ENCODE peak calls at places on chromosomes 4 and X, in six cellular contexts. S is Panc1, R is GM23338, U is K562, H is HCT116, P is HepG2. V is an unnamed sample.

GRCh38 chr4:142925161-142925560 is 79.1 kb upstream of the INPP4B start:
- DNase-seq in U (no peak), S (no peak), H (no peak), R (no peak), P (no peak), V (no peak)

GRCh38 chr4:176376032-176376614 is 56.4 kb downstream of the SPCS3 start:
- DNase-seq in P (no peak), R (peak; percentile 42), S (no peak), U (no peak), H (peak; percentile 19), V (no peak)

GRCh38 chr4:95547708-95548471 is 883 bp downstream of the UNC5C start:
- DNase-seq in R (peak; percentile 65), H (no peak), S (no peak), U (no peak), P (no peak), V (peak; percentile 61)

GRCh38 chr4:74455361-74456055 is 10.6 kb downstream of the AREG start:
- DNase-seq in S (no peak), P (no peak), R (no peak), U (no peak), H (no peak), V (no peak)

GRCh38 chrX:140733766-140734342 is 24.3 kb downstream of the LINC00632 start:
- DNase-seq in R (peak; percentile 46), P (peak; percentile 5), S (peak; percentile 55), U (peak; percentile 52), H (no peak), V (peak; percentile 34)

GRCh38 chr4:187283306-187283705 is 559.6 kb upstream of the FAT1 start:
- DNase-seq in P (no peak), U (no peak), R (no peak), H (no peak), S (no peak), V (no peak)

GRCh38 chr4:153409924-153410501 is 56.1 kb upstream of the TMEM131L start:
- DNase-seq in P (no peak), S (no peak), H (no peak), U (peak; percentile 67), R (no peak), V (peak; percentile 16)

GRCh38 chr4:142331646-142332045 is 514.5 kb downstream of the INPP4B start:
- DNase-seq in H (no peak), R (no peak), U (no peak), S (no peak), P (no peak), V (no peak)

GRCh38 chr4:121147923-121148443 is 16.1 kb downstream of the TNIP3 start:
- DNase-seq in H (no peak), P (no peak), U (no peak), R (no peak), S (no peak), V (no peak)

DNA sequence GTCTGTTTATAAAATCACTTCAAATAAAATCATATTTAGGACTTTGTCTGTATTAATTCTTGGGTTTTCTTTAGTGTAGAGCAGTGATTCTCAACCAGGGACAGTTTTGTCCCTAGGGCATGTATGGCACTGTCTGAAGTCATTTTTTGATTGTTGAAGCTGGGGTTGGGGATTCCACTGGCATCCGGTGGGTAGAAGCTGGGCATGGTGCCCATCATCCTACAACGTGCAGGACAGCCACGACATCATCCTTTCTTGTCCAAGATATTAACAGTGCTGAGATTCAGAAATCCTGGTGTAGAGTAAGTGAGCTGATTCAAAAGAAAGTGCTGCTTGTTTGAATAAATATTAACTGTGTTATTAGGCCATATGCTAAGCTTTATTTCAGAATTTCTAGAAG is 28.6 kb downstream of the DCLK2 start:
- DNase-seq in R (no peak), P (no peak), U (no peak), S (no peak), H (no peak), V (no peak)
- TF ChIP-seq POLR2AphosphoS5 in R (no peak), P (no peak), U (no peak), S (no peak), H (no peak), V (no peak)

GRCh38 chr4:80335226-80335553 is 340 bp upstream of the CFAP299 start:
- DNase-seq in H (no peak), S (no peak), R (no peak), U (no peak), P (no peak), V (no peak)
- H3K4me3 ChIP-seq in H (peak overlapping the region; percentile 43), S (peak overlapping the region; percentile 67), R (peak overlapping the region; percentile 78), U (peak overlapping the region; percentile 51), P (peak overlapping the region; percentile 60), V (peak overlapping the region; percentile 56)

DNA sequence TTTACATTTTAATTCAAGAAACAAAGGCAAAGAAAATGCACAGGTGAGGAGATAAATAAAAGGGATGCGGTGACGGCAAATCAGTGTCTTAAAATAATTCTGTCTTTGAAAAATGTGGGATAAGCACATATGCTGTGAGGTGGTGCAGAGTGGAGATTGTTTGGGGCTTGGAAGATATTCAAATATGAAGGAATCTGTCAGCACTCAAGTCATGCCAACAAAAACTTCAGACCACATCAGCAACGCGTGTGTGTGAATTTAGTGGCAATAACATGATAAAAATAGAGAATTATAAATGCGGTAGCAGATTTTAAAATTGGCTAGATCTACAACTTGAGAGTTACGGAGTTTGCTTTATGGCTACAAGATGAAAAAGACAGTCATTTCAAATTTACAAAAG is 71.4 kb upstream of the VCX2 start:
- DNase-seq in H (no peak), S (no peak), R (no peak), P (no peak), U (no peak), V (no peak)
- TF ChIP-seq REST in H (no peak), S (no peak), R (no peak), P (no peak), U (no peak), V (no peak)

DNA sequence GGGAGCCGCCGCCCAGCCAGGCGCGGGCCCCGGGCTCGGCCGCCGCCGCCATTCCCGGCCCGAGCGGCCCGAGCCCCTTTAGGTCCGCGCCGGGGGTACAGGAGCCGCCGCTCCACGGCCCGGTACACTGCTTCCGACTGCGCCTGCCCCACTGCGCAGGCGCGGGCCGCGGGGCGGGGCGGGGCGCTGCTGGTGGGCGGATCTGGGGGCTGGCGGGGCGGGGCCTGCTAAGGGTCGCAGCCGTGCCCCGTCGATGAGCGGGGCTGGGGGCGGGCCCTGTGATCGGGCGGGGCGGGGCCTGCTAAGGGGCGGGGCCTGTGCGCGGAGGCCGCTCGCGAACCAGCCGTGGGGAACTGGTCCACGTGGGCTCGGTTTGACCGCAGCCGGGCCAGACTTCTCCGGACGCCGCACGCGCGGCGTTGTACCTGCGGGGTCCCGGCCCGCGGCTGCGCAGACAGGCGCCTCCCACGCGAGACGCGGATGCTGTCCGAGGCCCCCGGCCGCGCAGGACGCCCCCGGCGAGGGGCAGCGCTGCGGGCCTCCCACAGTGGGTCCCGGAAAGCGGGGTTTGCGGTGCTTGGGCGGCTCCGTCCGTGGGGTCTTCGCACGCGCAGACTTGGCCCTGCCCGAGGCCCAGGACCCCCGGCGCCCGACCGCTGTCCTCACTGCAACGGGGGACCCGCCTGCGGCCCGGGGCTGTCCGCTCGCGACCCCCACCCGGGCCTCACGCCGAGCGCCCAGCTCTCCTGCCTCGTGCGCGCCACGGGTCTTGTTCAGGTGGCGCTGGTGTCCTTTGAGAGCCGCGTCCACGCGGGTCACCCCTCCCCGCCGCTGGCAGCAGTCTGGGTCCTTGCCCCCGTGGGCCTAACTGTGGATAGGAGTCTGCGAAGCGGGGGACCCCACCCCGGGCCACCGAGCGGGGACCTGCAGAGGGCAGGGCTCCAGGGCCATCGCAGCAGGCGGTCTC is at the start of gene DGKQ:
- DNase-seq in R (peak; percentile 74), H (no peak), S (no peak), P (peak; percentile 48), U (peak; percentile 97), V (peak; percentile 68)
- TF ChIP-seq POLR2AphosphoS5 in R (peak; percentile 40), H (peak; percentile 60), S (no peak), P (no peak), U (peak; percentile 16), V (no peak)

GRCh38 chr4:38856046-38856445 is 571 bp downstream of the TLR6 start:
- DNase-seq in U (no peak), H (no peak), P (no peak), S (no peak), R (no peak), V (no peak)

GRCh38 chr4:38855466-38855865 is 1.2 kb downstream of the TLR6 start:
- DNase-seq in U (no peak), P (no peak), R (no peak), H (no peak), S (no peak), V (no peak)

GRCh38 chr4:38857354-38858096 is 908 bp upstream of the TLR6 start:
- DNase-seq in U (peak; percentile 23), S (peak; percentile 89), H (peak; percentile 92), P (no peak), R (no peak), V (peak; percentile 85)

GRCh38 chr4:38858097-38858420 is 1.4 kb upstream of the TLR6 start:
- DNase-seq in R (no peak), S (no peak), U (no peak), H (no peak), P (no peak), V (no peak)

DNA sequence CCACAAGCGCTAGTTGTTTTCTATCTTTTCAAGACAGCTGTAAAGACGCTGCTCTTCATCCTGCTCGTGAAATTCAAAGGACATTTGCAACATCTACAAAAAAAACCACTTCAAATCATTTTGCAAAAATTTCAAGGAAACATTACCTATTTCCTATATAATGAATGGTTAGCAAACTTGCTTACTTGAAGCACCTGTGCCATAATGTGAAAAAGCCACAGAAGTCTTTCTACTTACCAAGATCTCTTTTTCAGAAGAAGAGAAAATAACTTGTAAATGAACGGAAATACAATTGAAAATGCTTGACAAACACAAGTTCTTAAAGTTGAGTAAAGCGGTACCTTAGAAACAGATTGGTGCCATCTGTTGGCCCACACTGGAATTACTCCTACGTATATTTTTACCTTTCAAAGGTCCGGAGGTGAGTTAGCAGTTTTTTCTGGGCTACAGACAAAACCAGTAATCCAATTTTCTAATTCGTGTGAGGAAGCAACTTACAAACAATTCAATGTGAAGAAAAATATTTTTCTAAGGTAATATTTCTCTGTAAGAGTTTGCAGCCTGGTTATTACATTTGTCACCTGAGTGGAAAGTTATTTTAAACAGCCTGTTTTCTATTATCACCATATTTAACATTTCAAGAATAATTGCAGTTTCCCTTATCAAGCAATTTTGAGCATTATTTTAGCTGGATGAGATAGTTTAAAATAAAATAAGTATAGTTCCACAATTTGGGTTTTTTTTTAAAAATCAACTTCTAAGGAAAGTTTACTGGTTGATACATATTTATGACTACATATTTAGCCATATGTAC is at the start of gene TLR6:
- DNase-seq in H (peak; percentile 80), U (peak; percentile 51), S (peak; percentile 83), R (peak; percentile 88), P (peak; percentile 57), V (peak; percentile 70)
- H3K4me3 ChIP-seq in H (peak within 1 kb of the TSS; percentile 41), U (peak within 1 kb of the TSS; percentile 20), S (peak within 1 kb of the TSS; percentile 54), R (no peak within 1 kb of the TSS), P (peak within 1 kb of the TSS; percentile 49), V (peak within 1 kb of the TSS; percentile 49)

DNA sequence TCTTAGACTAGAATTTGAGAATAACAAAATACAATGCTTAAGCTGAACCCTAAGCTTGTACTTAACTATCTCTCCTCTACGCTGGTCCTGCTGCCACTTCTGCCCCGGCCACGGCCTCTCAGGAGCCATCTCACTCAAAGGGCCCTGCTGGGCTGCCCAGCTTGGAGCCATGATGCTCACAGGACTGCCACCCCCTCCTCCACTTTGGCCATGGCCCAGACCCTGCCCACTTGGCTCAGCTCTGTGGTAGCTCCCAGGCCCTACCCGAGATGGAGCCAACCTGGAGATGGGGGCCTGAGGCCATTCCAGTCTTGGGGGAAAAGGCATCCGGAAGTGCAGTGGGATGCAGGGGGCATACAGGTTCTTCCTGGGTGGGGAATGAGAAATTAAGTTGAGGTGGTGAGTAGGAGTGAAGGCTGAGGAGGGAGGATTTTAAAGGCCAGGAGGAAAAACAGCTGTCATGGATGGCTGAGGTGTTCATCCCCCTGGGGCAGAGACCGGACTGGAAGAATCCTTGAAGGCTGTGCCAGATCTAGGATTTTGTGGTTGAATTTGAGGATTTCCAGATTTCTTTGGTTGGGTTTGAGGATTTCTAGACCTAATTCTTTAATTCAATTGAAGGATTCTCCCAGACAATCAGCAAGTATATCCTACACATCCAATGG is 824 bp downstream of the SASH3 start:
- DNase-seq in S (no peak), R (no peak), P (no peak), H (no peak), U (no peak), V (no peak)
- TF ChIP-seq REST in S (no peak), R (no peak), P (no peak), H (no peak), U (no peak), V (no peak)

GRCh38 chr4:3657917-3658913 is 108.0 kb upstream of the ADRA2C start:
- DNase-seq in H (no peak), R (no peak), P (no peak), S (no peak), U (no peak), V (no peak)
- TF ChIP-seq POLR2AphosphoS5 in H (no peak), R (no peak), P (no peak), S (no peak), U (no peak), V (no peak)

V was measured in HL-60.